ENCODE peak calls at places on chromosomes 16 and 17, in nine cellular contexts. F is mesothelial cell of epicardium, R is heart left ventricle, D is NB4, V is GM12865, J is fibroblast of villous mesenchyme, A is foreskin fibroblast, Z is upper lobe of right lung, O is breast epithelium. B is an unnamed sample.

GRCh38 chr17:4625181-4625601 is 16.3 kb downstream of the ALOX15 start:
- DNase-seq in D (no peak), R (no peak), O (no peak), Z (peak; percentile 6), V (no peak), F (no peak), J (peak; percentile 18), A (no peak), B (no peak)

GRCh38 chr16:46632778-46633733 is 11.9 kb upstream of the SHCBP1 start:
- DNase-seq in A (no peak), Z (no peak), V (no peak), D (no peak), J (no peak), F (no peak), O (no peak), R (no peak), B (no peak)

GRCh38 chr16:49700222-49700927 is 155.5 kb downstream of the ZNF423 start:
- DNase-seq in V (no peak), Z (no peak), F (peak; percentile 43), D (no peak), A (no peak), R (peak; percentile 32), J (no peak), O (no peak), B (no peak)

GRCh38 chr17:19409066-19409465 is 2.0 kb upstream of the RNF112 start:
- DNase-seq in J (no peak), R (no peak), Z (no peak), O (no peak), A (no peak), D (no peak), F (no peak), V (no peak), B (no peak)

GRCh38 chr17:56305017-56305416 is 151.7 kb downstream of the ANKFN1 start:
- DNase-seq in D (peak; percentile 31), V (no peak), F (no peak), R (no peak), Z (no peak), O (no peak), J (no peak), A (no peak), B (no peak)

GRCh38 chr16:85861095-85861825 is 37.7 kb upstream of the IRF8 start:
- DNase-seq in A (no peak), V (no peak), O (no peak), Z (no peak), F (no peak), D (no peak), J (no peak), R (no peak), B (no peak)

GRCh38 chr16:31461921-31462804 is 2.9 kb downstream of the ARMC5 start:
- DNase-seq in A (no peak), D (no peak), O (no peak), J (no peak), R (no peak), V (no peak), F (no peak), Z (peak; percentile 64), B (no peak)

GRCh38 chr16:31678649-31679325 is 151.1 kb downstream of the AHSP start:
- DNase-seq in A (no peak), Z (no peak), R (no peak), V (no peak), D (peak; percentile 65), O (no peak), J (no peak), F (no peak), B (no peak)

GRCh38 chr17:80113033-80113484 is 11.7 kb downstream of the GAA start:
- DNase-seq in F (peak; percentile 32), A (no peak), J (no peak), Z (no peak), D (no peak), R (no peak), O (no peak), V (no peak), B (no peak)

GRCh38 chr17:64067642-64068041 is 47.2 kb upstream of the ICAM2 start:
- DNase-seq in J (no peak), D (no peak), Z (no peak), A (no peak), R (no peak), F (no peak), V (no peak), O (no peak), B (no peak)

DNA sequence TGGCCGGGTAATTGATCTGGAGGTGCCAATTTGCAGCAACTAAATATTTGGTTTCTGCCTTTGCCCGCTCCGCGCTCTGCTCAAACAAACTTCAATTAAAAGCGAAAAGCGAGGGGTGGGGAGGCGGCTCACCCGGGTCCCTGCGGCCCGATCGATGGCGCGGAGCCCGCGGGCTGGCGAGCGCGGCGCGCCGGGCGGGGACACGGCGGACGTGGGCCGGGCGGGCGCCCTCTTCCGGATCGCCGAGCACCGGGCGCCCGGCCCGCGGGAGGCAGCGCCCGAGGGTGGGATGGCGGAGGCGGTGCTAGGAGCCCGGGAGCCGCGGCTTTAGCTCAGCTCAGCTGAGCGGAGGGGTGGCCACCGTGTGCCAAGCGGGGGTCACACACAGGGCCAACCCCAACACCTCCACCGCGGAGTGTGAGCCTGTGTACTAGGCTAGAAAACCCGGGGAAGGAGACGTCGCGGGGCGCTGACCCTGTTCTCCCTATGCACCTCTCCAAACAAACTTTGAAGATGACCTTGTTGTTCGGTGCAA is 32.2 kb downstream of the DCAKD start:
- DNase-seq in A (peak; percentile 85), F (peak; percentile 62), V (peak; percentile 52), Z (peak; percentile 76), O (no peak), D (peak; percentile 59), J (no peak), R (peak; percentile 50), B (no peak)
- TF ChIP-seq CTCF in A (peak; percentile 10), F (no peak), V (peak; percentile 39), Z (peak; percentile 39), O (no peak), D (peak; percentile 34), J (peak; percentile 38), R (peak; percentile 43), B (peak; percentile 67)

DNA sequence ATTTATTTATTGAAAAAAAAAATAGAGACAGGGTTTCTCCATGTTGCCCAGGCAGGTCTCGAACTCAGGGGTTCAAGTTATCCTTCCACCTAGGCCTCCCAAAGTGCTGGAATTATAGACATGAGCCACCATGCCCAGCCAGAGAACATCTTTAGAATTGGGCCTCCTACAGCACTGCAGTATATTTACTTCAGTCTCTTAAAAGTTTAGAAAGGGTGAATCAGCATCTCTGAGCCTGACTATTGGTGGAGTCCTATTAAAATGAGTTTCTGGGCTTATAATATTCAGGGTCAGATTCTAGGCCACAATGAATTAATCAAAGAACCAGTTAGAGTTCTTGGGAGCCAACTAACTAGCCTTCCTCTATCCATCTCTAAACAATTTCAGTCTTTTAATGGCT is 22.8 kb downstream of the TADA2A start:
- DNase-seq in O (no peak), V (no peak), F (no peak), Z (no peak), A (peak; percentile 28), J (no peak), D (no peak), R (no peak), B (peak; percentile 9)
- TF ChIP-seq CTCF in O (no peak), V (no peak), F (no peak), Z (no peak), A (no peak), J (no peak), D (no peak), R (no peak), B (no peak)

GRCh38 chr16:71863995-71864394 is 18.2 kb downstream of the ATXN1L start:
- DNase-seq in V (no peak), Z (no peak), O (no peak), D (no peak), F (no peak), A (no peak), J (no peak), R (no peak), B (no peak)

GRCh38 chr16:71870818-71871217 is 13.2 kb downstream of the ZNF821 start:
- DNase-seq in A (no peak), O (no peak), D (no peak), R (no peak), F (no peak), Z (no peak), V (peak; percentile 31), J (no peak), B (no peak)

GRCh38 chr16:71869089-71869488 is 14.9 kb downstream of the ZNF821 start:
- DNase-seq in A (no peak), J (no peak), V (no peak), F (no peak), O (no peak), D (no peak), R (no peak), Z (no peak), B (no peak)

GRCh38 chr16:71865173-71865863 is 18.7 kb downstream of the ZNF821 start:
- DNase-seq in V (no peak), R (no peak), Z (no peak), F (no peak), O (no peak), J (no peak), D (no peak), A (no peak), B (no peak)

DNA sequence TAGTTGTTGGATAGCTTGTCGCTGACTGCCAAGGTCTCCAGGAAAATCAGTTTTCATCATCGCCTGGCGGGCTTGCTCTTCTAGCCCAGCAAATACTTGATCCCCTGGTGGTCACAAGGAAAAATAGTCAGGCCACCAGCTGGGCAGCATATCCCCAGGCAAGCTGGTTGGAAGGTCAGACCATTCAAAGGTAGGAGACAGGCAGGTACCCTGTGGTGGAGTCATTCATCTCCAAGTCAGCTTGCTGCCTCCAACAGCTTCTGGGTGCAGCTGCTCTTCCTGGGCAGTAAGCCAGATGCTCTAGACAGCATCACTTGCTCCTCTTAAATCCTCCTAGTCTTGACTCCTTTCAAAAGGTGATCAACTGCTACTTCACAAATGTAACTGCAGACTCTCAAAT is 16.0 kb downstream of the ZNF821 start:
- DNase-seq in F (no peak), V (no peak), R (no peak), J (no peak), D (no peak), Z (no peak), A (no peak), O (no peak), B (no peak)
- TF ChIP-seq CTCF in F (no peak), V (no peak), R (no peak), J (peak; percentile 11), D (no peak), Z (no peak), A (no peak), O (no peak), B (no peak)

GRCh38 chr17:49437696-49438438 is 23.2 kb upstream of the PHB1 start:
- DNase-seq in A (no peak), O (no peak), D (no peak), V (no peak), R (no peak), J (no peak), Z (no peak), F (no peak), B (no peak)

GRCh38 chr17:49435630-49436029 is 20.9 kb upstream of the PHB1 start:
- DNase-seq in J (no peak), O (peak; percentile 90), D (no peak), F (no peak), V (no peak), R (no peak), A (no peak), Z (no peak), B (no peak)

GRCh38 chr17:49433000-49433694 is 18.5 kb upstream of the PHB1 start:
- DNase-seq in R (no peak), D (no peak), Z (no peak), O (no peak), J (no peak), F (no peak), A (no peak), V (no peak), B (no peak)

GRCh38 chr17:49436174-49436573 is 21.5 kb upstream of the PHB1 start:
- DNase-seq in A (no peak), F (no peak), R (no peak), O (no peak), D (no peak), V (no peak), J (no peak), Z (no peak), B (no peak)

GRCh38 chr17:49434821-49435581 is 20.3 kb upstream of the PHB1 start:
- DNase-seq in D (peak; percentile 63), F (no peak), O (peak; percentile 61), Z (no peak), R (no peak), V (peak; percentile 70), A (peak; percentile 71), J (peak; percentile 45), B (peak; percentile 41)
- TF ChIP-seq CTCF in D (peak; percentile 55), F (peak; percentile 90), O (peak; percentile 66), Z (peak; percentile 69), R (peak; percentile 73), V (peak; percentile 77), A (peak; percentile 59), J (peak; percentile 72), B (peak; percentile 96)

B was measured in HFFc6.